ENCODE peak calls at places on chromosome 14, in five cellular contexts. O, M, B, Y and J are unnamed samples.
A peak's percentile ranks its signal among the peaks of the same experiment; 100 is the strongest.

GRCh38 chr14:69003626-69004025 is 24.5 kb upstream of the ACTN1 start:
- DNase-seq in Y (no peak), B (no peak), O (no peak), M (no peak), J (no peak)

GRCh38 chr14:48527832-48528231 is 852.4 kb upstream of the MDGA2 start:
- DNase-seq in Y (no peak), O (no peak), B (no peak), M (no peak), J (no peak)

GRCh38 chr14:60757617-60758016 is 23.1 kb downstream of the MNAT1 start:
- DNase-seq in B (no peak), Y (no peak), M (peak; percentile 22), O (no peak), J (peak; percentile 69)

GRCh38 chr14:50785506-50786063 is 45.4 kb downstream of the NIN start:
- DNase-seq in M (no peak), Y (no peak), O (no peak), B (no peak), J (no peak)

GRCh38 chr14:66425402-66425801 is 60.8 kb upstream of the CCDC196 start:
- DNase-seq in M (no peak), O (no peak), Y (no peak), B (no peak), J (no peak)

GRCh38 chr14:74505831-74506230 is 12.3 kb downstream of the ISCA2 start:
- DNase-seq in O (no peak), Y (no peak), M (no peak), B (peak; percentile 57), J (no peak)

GRCh38 chr14:25400607-25401206 is 350.8 kb upstream of the STXBP6 start:
- DNase-seq in B (no peak), O (peak; percentile 81), Y (no peak), M (peak; percentile 62), J (peak; percentile 8)

GRCh38 chr14:104870368-104871144 is 5.5 kb downstream of the CEP170B start:
- DNase-seq in O (no peak), B (peak; percentile 80), Y (no peak), M (no peak), J (no peak)

GRCh38 chr14:95211721-95212504 is 54.6 kb upstream of the DICER1 start:
- DNase-seq in B (no peak), M (no peak), O (no peak), Y (no peak), J (no peak)

GRCh38 chr14:45990252-45990651 is 661.3 kb downstream of the RPL10L start:
- DNase-seq in O (no peak), M (no peak), B (no peak), Y (no peak), J (no peak)

GRCh38 chr14:104787736-104788532 is 7.6 kb downstream of the AKT1 start:
- DNase-seq in Y (peak; percentile 85), M (no peak), B (no peak), O (no peak), J (no peak)

GRCh38 chr14:49946320-49947141 is 53.6 kb downstream of the ARF6 start:
- DNase-seq in Y (no peak), B (no peak), M (no peak), O (peak; percentile 72), J (peak; percentile 73)

GRCh38 chr14:61304678-61305077 is 16.7 kb upstream of the PRKCH start:
- DNase-seq in B (no peak), Y (no peak), M (no peak), O (no peak), J (no peak)

GRCh38 chr14:99930420-99931274 is 134.6 kb upstream of the EVL start:
- DNase-seq in M (no peak), O (no peak), Y (no peak), B (peak; percentile 64), J (no peak)

GRCh38 chr14:104138098-104138890 is at the start of gene KIF26A:
- DNase-seq in M (peak; percentile 36), B (peak; percentile 78), Y (peak; percentile 72), O (peak; percentile 72), J (peak; percentile 86)

GRCh38 chr14:20719777-20720176 is 25.9 kb upstream of the EDDM3A start:
- DNase-seq in M (peak; percentile 11), Y (no peak), O (peak; percentile 58), B (no peak), J (no peak)

GRCh38 chr14:51869426-51870113 is 9.2 kb downstream of the GNG2 start:
- DNase-seq in M (no peak), Y (no peak), O (no peak), B (no peak), J (no peak)

GRCh38 chr14:32816588-32816987 is 122.1 kb upstream of the NPAS3 start:
- DNase-seq in Y (no peak), O (no peak), M (no peak), B (no peak), J (no peak)

GRCh38 chr14:90412058-90412457 is 15.2 kb downstream of the CALM1 start:
- DNase-seq in B (no peak), Y (no peak), M (no peak), O (no peak), J (no peak)

GRCh38 chr14:81990312-81990761 is 456.7 kb upstream of the SEL1L start:
- DNase-seq in M (peak; percentile 82), B (no peak), O (peak; percentile 78), Y (no peak), J (peak; percentile 23)

GRCh38 chr14:95524706-95525512 is 8.5 kb upstream of the SYNE3 start:
- DNase-seq in O (no peak), M (peak; percentile 55), Y (no peak), B (no peak), J (no peak)

GRCh38 chr14:105421723-105422615 is 2.3 kb downstream of the MTA1 start:
- DNase-seq in Y (no peak), M (no peak), B (peak; percentile 76), O (no peak), J (no peak)

GRCh38 chr14:50562841-50563240 is 2.9 kb downstream of the ATL1 start:
- DNase-seq in Y (no peak), M (no peak), O (no peak), B (no peak), J (no peak)

GRCh38 chr14:86574026-86574777 is 1044.3 kb downstream of the FLRT2 start:
- DNase-seq in M (no peak), B (no peak), Y (no peak), O (no peak), J (peak; percentile 32)

GRCh38 chr14:105328070-105328677 is 13.6 kb downstream of the PACS2 start:
- DNase-seq in O (no peak), Y (no peak), M (no peak), B (no peak), J (no peak)

GRCh38 chr14:36268957-36269734 is 51.3 kb downstream of the MBIP start:
- DNase-seq in O (no peak), Y (no peak), M (no peak), B (no peak), J (no peak)

GRCh38 chr14:101604935-101605767 is 43.9 kb downstream of the DIO3 start:
- DNase-seq in B (no peak), M (no peak), O (no peak), Y (no peak), J (no peak)

GRCh38 chr14:22668417-22668816 is 24.3 kb upstream of the OR6J1 start:
- DNase-seq in Y (no peak), O (peak; percentile 43), B (no peak), M (no peak), J (no peak)